ENCODE peak calls at places on chromosomes 16 and 17, in ten cellular contexts. R is omental fat pad; X is stimulated activated CD4-positive, alpha-beta T cell treated with anti-CD3 and anti-CD28 coated beads, Interleukin-2, amount 100 ng/mL, for 4 hours; J is lower leg skin; F is CD4-positive, alpha-beta T cell; B is fibroblast of lung; N is upper lobe of right lung; E is WERI-Rb-1; L is NCI-H1436; Q is activated naive CD8-positive, alpha-beta T cell treated with anti-CD3 and anti-CD28 coated beads for 36 hours. Y is an unnamed sample.

GRCh38 chr17:81863833-81864768 is 3.8 kb upstream of the P4HB start:
- DNase-seq in R (no peak), X (no peak), J (no peak), F (no peak), B (no peak), N (no peak), E (no peak), L (no peak), Q (no peak), Y (no peak)

GRCh38 chr17:17812211-17813054 is 24.4 kb downstream of the SREBF1 start:
- DNase-seq in R (peak), X (peak), J (peak), F (peak), B (peak), N (peak), E (peak), L (peak), Q (peak), Y (peak)

GRCh38 chr17:81832608-81833159 is 407 bp downstream of the MCRIP1 start:
- DNase-seq in R (no peak), X (peak), J (no peak), F (peak), B (peak), N (peak), E (no peak), L (no peak), Q (peak), Y (peak)

GRCh38 chr16:65740716-65741115 is 618.9 kb upstream of the CDH11 start:
- DNase-seq in R (no peak), X (no peak), J (no peak), F (no peak), B (no peak), N (no peak), E (no peak), L (no peak), Q (no peak), Y (no peak)

GRCh38 chr17:15039366-15039765 is 225.8 kb downstream of the PMP22 start:
- DNase-seq in R (no peak), X (no peak), J (no peak), F (no peak), B (no peak), N (no peak), E (no peak), L (no peak), Q (no peak), Y (no peak)

GRCh38 chr16:85569615-85570212 is 43.4 kb upstream of the GSE1 start:
- DNase-seq in R (no peak), X (no peak), J (no peak), F (no peak), B (peak), N (no peak), E (no peak), L (no peak), Q (peak), Y (no peak)

GRCh38 chr17:50148226-50149098 is 2.0 kb downstream of the PPP1R9B start:
- DNase-seq in R (peak), X (peak), J (peak), F (peak), B (peak), N (peak), E (no peak), L (no peak), Q (peak), Y (no peak)

GRCh38 chr16:6861136-6861535 is 471.5 kb upstream of the RBFOX1 start:
- DNase-seq in R (no peak), X (no peak), J (no peak), F (no peak), B (no peak), N (no peak), E (no peak), L (no peak), Q (no peak), Y (no peak)

GRCh38 chr16:85842435-85842834 is 42.9 kb downstream of the COX4I1 start:
- DNase-seq in R (no peak), X (no peak), J (no peak), F (no peak), B (no peak), N (no peak), E (no peak), L (no peak), Q (no peak), Y (no peak)

GRCh38 chr17:50593321-50593720 is 32.8 kb downstream of the CACNA1G start:
- DNase-seq in R (no peak), X (no peak), J (no peak), F (no peak), B (no peak), N (peak), E (peak), L (peak), Q (no peak), Y (peak)

GRCh38 chr16:30740364-30741251 is 7.6 kb upstream of the PHKG2 start:
- DNase-seq in R (peak), X (no peak), J (peak), F (no peak), B (peak), N (peak), E (no peak), L (no peak), Q (no peak), Y (no peak)

GRCh38 chr17:74512624-74513084 is 18.6 kb downstream of the CD300LB start:
- DNase-seq in R (no peak), X (no peak), J (peak), F (no peak), B (peak), N (no peak), E (no peak), L (no peak), Q (peak), Y (no peak)

GRCh38 chr17:12180644-12181261 is 160.1 kb downstream of the MAP2K4 start:
- DNase-seq in R (no peak), X (no peak), J (no peak), F (no peak), B (peak), N (no peak), E (peak), L (peak), Q (peak), Y (no peak)

GRCh38 chr16:15811778-15812750 is 44.8 kb downstream of the MYH11 start:
- DNase-seq in R (no peak), X (no peak), J (no peak), F (no peak), B (peak), N (no peak), E (peak), L (no peak), Q (no peak), Y (no peak)

GRCh38 chr16:68826652-68827051 is 16.7 kb upstream of the TANGO6 start:
- DNase-seq in R (no peak), X (no peak), J (no peak), F (no peak), B (peak), N (no peak), E (no peak), L (no peak), Q (no peak), Y (no peak)

GRCh38 chr17:45147102-45147580 is 1.1 kb upstream of the HEXIM1 start:
- DNase-seq in R (no peak), X (no peak), J (peak), F (no peak), B (peak), N (no peak), E (peak), L (peak), Q (no peak), Y (no peak)

GRCh38 chr16:87392823-87393679 is 915 bp downstream of the MAP1LC3B start:
- DNase-seq in R (no peak), X (no peak), J (peak), F (peak), B (peak), N (peak), E (no peak), L (no peak), Q (peak), Y (peak)

GRCh38 chr17:10737168-10737622 is 7.4 kb upstream of the TMEM220 start:
- DNase-seq in R (no peak), X (no peak), J (peak), F (peak), B (peak), N (peak), E (peak), L (peak), Q (peak), Y (peak)

GRCh38 chr17:68705331-68706166 is 104.4 kb upstream of the FAM20A start:
- DNase-seq in R (no peak), X (no peak), J (no peak), F (no peak), B (peak), N (no peak), E (no peak), L (no peak), Q (no peak), Y (no peak)

GRCh38 chr17:45318561-45319230 is 1.9 kb upstream of the MAP3K14 start:
- DNase-seq in R (no peak), X (no peak), J (no peak), F (no peak), B (no peak), N (no peak), E (no peak), L (no peak), Q (no peak), Y (no peak)

GRCh38 chr17:40694584-40694983 is 9.0 kb downstream of the KRT24 start:
- DNase-seq in R (no peak), X (no peak), J (no peak), F (no peak), B (no peak), N (no peak), E (no peak), L (no peak), Q (no peak), Y (no peak)

GRCh38 chr16:58027341-58028167 is 2.0 kb downstream of the MMP15 start:
- DNase-seq in R (no peak), X (no peak), J (no peak), F (no peak), B (peak), N (peak), E (peak), L (no peak), Q (no peak), Y (no peak)